ENCODE peak calls at places on chromosomes 1 and 21, in seven cellular contexts. U is bronchial epithelial cell, S is IMR-90, H is heart right ventricle, K is transverse colon, P is AG04450, M is dorsolateral prefrontal cortex. L is an unnamed sample.

GRCh38 chr21:43361493-43362296 is 65.2 kb downstream of the SIK1 start:
- DNase-seq in K (peak), H (peak), S (peak), P (peak), M (no peak), U (peak), L (no peak)

GRCh38 chr1:47663286-47663685 is 225.4 kb downstream of the FOXD2 start:
- DNase-seq in P (no peak), K (no peak), H (no peak), S (no peak), U (no peak), M (no peak), L (no peak)

GRCh38 chr1:241413386-241413785 is 56.4 kb upstream of the RGS7 start:
- DNase-seq in M (no peak), S (peak), P (peak), H (no peak), U (no peak), K (no peak), L (no peak)

GRCh38 chr1:185789846-185790735 is 55.9 kb downstream of the HMCN1 start:
- DNase-seq in M (no peak), P (no peak), K (no peak), U (no peak), S (peak), H (no peak), L (peak)

GRCh38 chr1:192538407-192539311 is 36.9 kb upstream of the RGS1 start:
- DNase-seq in K (no peak), H (no peak), S (peak), P (no peak), U (no peak), M (no peak), L (no peak)

GRCh38 chr1:157407917-157408525 is 144.3 kb downstream of the FCRL5 start:
- DNase-seq in K (no peak), U (no peak), H (no peak), S (no peak), M (no peak), P (no peak), L (no peak)

GRCh38 chr1:2377751-2378440 is 13.5 kb downstream of the MORN1 start:
- DNase-seq in U (no peak), P (no peak), M (no peak), H (peak), K (peak), S (no peak), L (no peak)

GRCh38 chr1:206471415-206471801 is 1.1 kb downstream of the IKBKE start:
- DNase-seq in H (no peak), P (no peak), M (no peak), U (no peak), K (no peak), S (no peak), L (no peak)

GRCh38 chr1:227934476-227935313 is 13.0 kb downstream of the WNT9A start:
- DNase-seq in M (peak), P (no peak), H (no peak), U (peak), S (peak), K (no peak), L (no peak)

GRCh38 chr1:118504231-118504644 is 319.2 kb upstream of the SPAG17 start:
- DNase-seq in S (no peak), U (no peak), H (no peak), P (no peak), K (no peak), M (no peak), L (no peak)

GRCh38 chr1:32592953-32593352 is 53.7 kb downstream of the ZBTB8A start:
- DNase-seq in K (no peak), M (no peak), P (no peak), U (no peak), H (no peak), S (peak), L (no peak)

GRCh38 chr1:208928335-208928734 is 655.2 kb upstream of the CAMK1G start:
- DNase-seq in S (no peak), M (no peak), K (no peak), U (no peak), P (no peak), H (no peak), L (no peak)

GRCh38 chr1:59776960-59777852 is 37.5 kb upstream of the HOOK1 start:
- DNase-seq in U (no peak), P (no peak), M (no peak), H (no peak), S (peak), K (no peak), L (no peak)

GRCh38 chr1:215710340-215710971 is 143.4 kb downstream of the KCTD3 start:
- DNase-seq in H (no peak), K (no peak), U (peak), P (no peak), M (no peak), S (peak), L (no peak)

GRCh38 chr1:62841587-62842169 is 57.7 kb downstream of the ATG4C start:
- DNase-seq in K (no peak), M (no peak), S (peak), P (peak), H (no peak), U (peak), L (peak)

GRCh38 chr1:85116856-85117255 is 68.6 kb upstream of the MCOLN3 start:
- DNase-seq in K (no peak), U (peak), S (no peak), P (no peak), M (no peak), H (no peak), L (no peak)

GRCh38 chr1:2978691-2979190 is 42.5 kb upstream of the ACTRT2 start:
- DNase-seq in S (no peak), P (no peak), K (no peak), H (no peak), U (no peak), M (peak), L (no peak)

GRCh38 chr1:212452323-212453155 is 19.8 kb downstream of the NENF start:
- DNase-seq in H (peak), U (no peak), M (no peak), K (no peak), S (peak), P (no peak), L (no peak)

GRCh38 chr1:54249798-54250497 is 50.0 kb downstream of the MRPL37 start:
- DNase-seq in S (peak), H (no peak), P (no peak), M (no peak), K (no peak), U (no peak), L (no peak)

GRCh38 chr1:154446292-154446691 is 41.1 kb downstream of the IL6R start:
- DNase-seq in M (no peak), K (no peak), H (no peak), S (peak), P (peak), U (no peak), L (no peak)

GRCh38 chr1:198238121-198238520 is 81.3 kb downstream of the NEK7 start:
- DNase-seq in M (no peak), K (no peak), U (no peak), S (no peak), P (no peak), H (no peak), L (no peak)

GRCh38 chr1:234532511-234532922 is 53.5 kb upstream of the TARBP1 start:
- DNase-seq in M (no peak), U (peak), H (no peak), K (peak), P (no peak), S (no peak), L (peak)

GRCh38 chr1:171610385-171610784 is 11.7 kb upstream of the MYOCOS start:
- DNase-seq in H (no peak), U (peak), M (no peak), S (peak), K (no peak), P (no peak), L (no peak)

GRCh38 chr1:84758968-84759491 is 68.8 kb upstream of the SSX2IP start:
- DNase-seq in U (no peak), H (no peak), S (peak), K (no peak), P (no peak), M (peak), L (no peak)

GRCh38 chr1:206041640-206042039 is 11.3 kb upstream of the RHEX start:
- DNase-seq in K (no peak), U (peak), S (no peak), M (no peak), P (no peak), H (no peak), L (no peak)

GRCh38 chr21:17444828-17445227 is 68.0 kb upstream of the CXADR start:
- DNase-seq in H (no peak), M (no peak), K (no peak), S (no peak), P (no peak), U (no peak), L (no peak)

GRCh38 chr1:1428174-1428573 is 7.1 kb upstream of the ANKRD65 start:
- DNase-seq in P (no peak), S (no peak), K (no peak), M (no peak), U (no peak), H (no peak), L (no peak)

GRCh38 chr1:91699339-91699970 is 186.5 kb downstream of the TGFBR3 start:
- DNase-seq in K (no peak), M (no peak), P (no peak), H (no peak), S (peak), U (no peak), L (no peak)

GRCh38 chr1:54167422-54168139 is 14.8 kb upstream of the CDCP2 start:
- DNase-seq in M (no peak), H (no peak), U (peak), S (peak), P (peak), K (no peak), L (no peak)

GRCh38 chr21:33202464-33203363 is 27.0 kb upstream of the IFNAR2 start:
- DNase-seq in M (no peak), P (no peak), U (no peak), K (no peak), H (no peak), S (no peak), L (no peak)

GRCh38 chr1:223558512-223558911 is 107.0 kb downstream of the CAPN8 start:
- DNase-seq in K (no peak), M (no peak), S (no peak), U (no peak), P (no peak), H (no peak), L (no peak)

GRCh38 chr1:25474439-25475047 is 43.8 kb downstream of the MACO1 start:
- DNase-seq in K (no peak), U (no peak), S (no peak), M (no peak), H (no peak), P (no peak), L (no peak)

GRCh38 chr1:87950369-87950768 is 621.7 kb downstream of the LMO4 start:
- DNase-seq in K (no peak), P (no peak), H (no peak), U (no peak), M (no peak), S (no peak), L (no peak)

GRCh38 chr1:40435471-40435870 is 14.8 kb upstream of the ZFP69B start:
- DNase-seq in K (no peak), U (no peak), P (no peak), M (no peak), H (no peak), S (peak), L (no peak)

GRCh38 chr1:198850196-198850595 is 211.4 kb downstream of the PTPRC start:
- DNase-seq in S (peak), U (peak), M (no peak), K (no peak), P (no peak), H (no peak), L (no peak)

GRCh38 chr21:35375115-35375514 is 326.0 kb upstream of the RUNX1 start:
- DNase-seq in M (no peak), K (no peak), H (no peak), P (peak), S (peak), U (peak), L (no peak)

GRCh38 chr1:204255225-204255624 is 41.4 kb upstream of the GOLT1A start:
- DNase-seq in U (no peak), M (no peak), S (no peak), H (no peak), K (no peak), P (no peak), L (no peak)

GRCh38 chr1:85582687-85583354 is 2.3 kb downstream of the CCN1 start:
- DNase-seq in K (no peak), H (no peak), S (peak), P (no peak), M (no peak), U (peak), L (no peak)

GRCh38 chr1:39485046-39485803 is 6.2 kb upstream of the BMP8A start:
- DNase-seq in P (no peak), S (no peak), H (peak), U (no peak), K (no peak), M (no peak), L (no peak)

GRCh38 chr1:90707363-90707710 is 9.8 kb downstream of the BARHL2 start:
- DNase-seq in K (peak), H (no peak), U (peak), P (no peak), S (peak), M (no peak), L (peak)

GRCh38 chr1:177820213-177820612 is 149.6 kb downstream of the SEC16B start:
- DNase-seq in M (no peak), H (no peak), K (no peak), P (no peak), S (no peak), U (no peak), L (no peak)
- TF ChIP-seq CTCF in M (no peak), H (no peak), K (no peak), P (no peak), S (no peak), U (no peak), L (no peak)

DNA sequence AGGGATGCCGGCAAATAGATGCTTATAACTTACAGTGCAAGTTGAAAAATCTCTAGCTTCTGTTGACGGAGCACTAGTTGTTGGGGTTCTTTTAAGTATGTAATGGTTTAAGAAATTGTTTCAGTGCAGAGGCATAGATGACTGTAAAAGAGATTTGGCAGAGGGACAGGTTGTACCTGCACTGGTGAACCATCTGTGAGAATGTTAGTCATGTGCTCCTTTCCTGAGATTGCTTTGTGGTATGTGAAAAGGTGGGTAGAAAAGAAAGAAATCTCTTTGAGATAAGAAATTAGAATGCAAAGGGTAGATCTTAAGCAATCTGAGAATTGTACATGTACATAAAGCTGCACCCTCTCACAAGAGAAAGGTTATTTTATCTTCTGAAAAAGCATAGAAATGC is 19.4 kb downstream of the ZBTB37 start:
- DNase-seq in U (no peak), H (no peak), K (no peak), M (no peak), S (no peak), P (no peak), L (no peak)
- H3K4me3 ChIP-seq in U (no peak), H (no peak), K (no peak), M (no peak), S (no peak), P (no peak), L (no peak)

GRCh38 chr1:7454052-7454815 is 316.9 kb upstream of the VAMP3 start:
- DNase-seq in H (peak), P (no peak), S (peak), U (peak), M (no peak), K (peak), L (no peak)
- TF ChIP-seq CTCF in H (peak), P (peak), S (peak), U (peak), M (no peak), K (no peak), L (peak)

GRCh38 chr1:30907390-30907640 is 1.2 kb downstream of the SDC3 start:
- DNase-seq in K (no peak), M (no peak), S (no peak), U (no peak), P (no peak), H (no peak), L (no peak)
- H3K4me3 ChIP-seq in K (peak), M (peak), S (peak), U (peak), P (peak), H (peak), L (no peak)

DNA sequence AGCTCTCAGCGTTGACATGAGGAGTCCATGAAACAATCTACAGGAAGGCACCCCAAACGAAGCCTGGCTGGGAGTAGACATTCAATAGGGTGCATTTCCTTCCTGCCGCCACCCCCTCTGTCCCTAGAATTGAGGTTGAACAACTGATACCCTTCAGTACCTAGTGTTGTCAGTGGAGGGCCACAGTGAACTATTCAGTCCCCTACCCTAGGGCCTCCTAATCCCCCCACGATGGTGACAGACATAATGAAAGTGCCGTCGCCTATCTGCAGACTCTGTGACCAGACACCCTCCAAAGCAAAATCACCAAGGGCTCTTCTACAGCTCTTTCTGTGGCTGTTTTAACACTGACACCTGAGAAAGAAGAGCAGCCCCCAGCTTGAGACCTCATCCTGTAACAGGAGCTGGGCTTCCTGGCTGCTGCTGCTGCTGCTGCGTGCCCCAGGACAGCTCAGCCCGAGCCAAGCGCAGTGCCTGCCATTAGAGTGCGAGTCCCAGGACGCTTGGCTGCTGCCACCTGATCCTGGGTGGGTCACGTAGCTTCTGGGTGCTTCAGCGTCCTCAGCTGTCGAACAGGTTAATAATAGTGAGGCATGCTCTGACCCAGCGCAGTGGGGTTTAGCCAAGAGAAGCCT is 183.0 kb downstream of the ZBTB18 start:
- DNase-seq in M (no peak), H (no peak), U (peak), P (no peak), S (no peak), K (no peak), L (no peak)
- TF ChIP-seq CTCF in M (no peak), H (no peak), U (no peak), P (no peak), S (no peak), K (no peak), L (no peak)